ENCODE peak calls at places on chromosomes 16 and 17, in four cellular contexts. C is H1, Q is H9, K is IMR-90. L is an unnamed sample.

GRCh38 chr17:51508048-51508447 is 247.7 kb downstream of the UTP18 start:
- DNase-seq in C (no peak), Q (no peak), K (no peak), L (no peak)

GRCh38 chr17:21163101-21163500 is 36.3 kb downstream of the DHRS7B start:
- DNase-seq in C (no peak), Q (no peak), K (no peak), L (no peak)

GRCh38 chr16:73047536-73048291 is at the start of gene ZFHX3:
- DNase-seq in C (no peak), Q (peak), K (peak), L (peak)

GRCh38 chr16:67244387-67245188 is 2.7 kb downstream of the FHOD1 start:
- DNase-seq in C (no peak), Q (no peak), K (peak), L (peak)

GRCh38 chr17:53722407-53722806 is 100.3 kb upstream of the KIF2B start:
- DNase-seq in C (peak), Q (no peak), K (peak), L (peak)

GRCh38 chr17:78645421-78646295 is 68.5 kb upstream of the DNAH17 start:
- DNase-seq in C (no peak), Q (no peak), K (peak), L (no peak)

GRCh38 chr16:46894011-46894672 is 10.0 kb downstream of the GPT2 start:
- DNase-seq in C (no peak), Q (no peak), K (peak), L (no peak)

GRCh38 chr17:66423436-66423922 is 121.1 kb downstream of the PRKCA start:
- DNase-seq in C (no peak), Q (no peak), K (no peak), L (peak)

GRCh38 chr17:59753522-59754467 is 46.3 kb downstream of the VMP1 start:
- DNase-seq in C (no peak), Q (no peak), K (peak), L (peak)

GRCh38 chr16:4443271-4443670 is 17.6 kb downstream of the DNAJA3 start:
- DNase-seq in C (no peak), Q (no peak), K (no peak), L (no peak)

GRCh38 chr17:4966844-4967538 is 626 bp downstream of the SPAG7 start:
- DNase-seq in C (peak), Q (peak), K (peak), L (peak)

GRCh38 chr16:85751665-85752501 is 987 bp upstream of the C16orf74 start:
- DNase-seq in C (peak), Q (peak), K (peak), L (no peak)

GRCh38 chr16:65658339-65659275 is 536.7 kb upstream of the CDH11 start:
- DNase-seq in C (no peak), Q (no peak), K (peak), L (peak)

GRCh38 chr16:25625620-25626019 is 66.1 kb upstream of the HS3ST4 start:
- DNase-seq in C (no peak), Q (no peak), K (no peak), L (no peak)

GRCh38 chr17:65198653-65199382 is 61.6 kb downstream of the RGS9 start:
- DNase-seq in C (no peak), Q (no peak), K (peak), L (peak)

GRCh38 chr17:65022751-65023421 is 33.7 kb downstream of the GNA13 start:
- DNase-seq in C (no peak), Q (no peak), K (peak), L (no peak)

GRCh38 chr16:14291941-14292825 is 221.1 kb downstream of the MRTFB start:
- DNase-seq in C (no peak), Q (no peak), K (no peak), L (no peak)

GRCh38 chr17:18980682-18981384 is 23.7 kb downstream of the FAM83G start:
- DNase-seq in C (no peak), Q (no peak), K (peak), L (peak)

GRCh38 chr16:12971216-12971615 is 69.8 kb downstream of the SHISA9 start:
- DNase-seq in C (peak), Q (no peak), K (no peak), L (peak)

GRCh38 chr16:75320435-75320834 is 69.0 kb upstream of the BCAR1 start:
- DNase-seq in C (no peak), Q (no peak), K (no peak), L (peak)

GRCh38 chr16:46885960-46886763 is 2.0 kb downstream of the GPT2 start:
- DNase-seq in C (no peak), Q (no peak), K (peak), L (peak)

GRCh38 chr16:66426112-66427035 is 721 bp upstream of the BEAN1 start:
- DNase-seq in C (no peak), Q (no peak), K (no peak), L (no peak)

GRCh38 chr16:50970221-50970620 is 180.8 kb downstream of the SALL1 start:
- DNase-seq in C (no peak), Q (no peak), K (no peak), L (no peak)

GRCh38 chr17:48259710-48260291 is 152.2 kb downstream of the SNX11 start:
- DNase-seq in C (no peak), Q (no peak), K (peak), L (peak)

GRCh38 chr16:23148166-23148512 is 1.1 kb downstream of the USP31 start:
- DNase-seq in C (no peak), Q (no peak), K (no peak), L (no peak)

GRCh38 chr16:63922563-63922962 is 1199.3 kb downstream of the CDH11 start:
- DNase-seq in C (no peak), Q (no peak), K (no peak), L (no peak)

GRCh38 chr16:53132406-53132805 is 77.6 kb downstream of the CHD9 start:
- DNase-seq in C (no peak), Q (no peak), K (no peak), L (no peak)

GRCh38 chr17:36920032-36921000 is 17.0 kb upstream of the LHX1 start:
- DNase-seq in C (no peak), Q (peak), K (peak), L (peak)

GRCh38 chr17:80025140-80025539 is 10.5 kb downstream of the TBC1D16 start:
- DNase-seq in C (no peak), Q (peak), K (no peak), L (peak)

GRCh38 chr17:40564195-40564882 is 933 bp downstream of the CCR7 start:
- DNase-seq in C (no peak), Q (peak), K (no peak), L (no peak)

GRCh38 chr16:77946834-77947233 is 75.5 kb upstream of the CLEC3A start:
- DNase-seq in C (no peak), Q (no peak), K (peak), L (peak)

GRCh38 chr16:20868890-20869289 is 31.3 kb downstream of the DCUN1D3 start:
- DNase-seq in C (no peak), Q (no peak), K (peak), L (no peak)

DNA sequence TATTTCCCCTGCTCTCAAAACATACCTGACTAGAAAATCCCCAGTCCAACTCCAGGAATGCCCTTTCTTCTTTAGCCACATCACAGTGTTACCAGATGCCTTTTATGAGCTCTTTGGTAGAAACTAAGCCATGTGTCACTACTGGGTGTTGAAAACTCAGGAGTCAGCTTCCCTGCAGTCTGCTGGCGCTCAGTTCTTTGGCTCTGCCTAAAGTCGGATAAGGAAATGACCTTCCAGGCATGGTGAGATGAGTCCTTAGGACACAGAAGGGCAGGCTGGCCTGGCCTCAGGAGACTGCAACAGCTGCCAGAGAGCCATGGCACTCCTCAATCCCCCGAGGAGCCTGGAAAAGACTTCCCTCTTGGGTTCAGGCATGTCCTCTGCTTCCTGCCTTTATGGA is 89.1 kb downstream of the CDH13 start:
- DNase-seq in C (no peak), Q (no peak), K (no peak), L (peak)
- H3K56ac ChIP-seq in C (no peak), Q (no peak), K (no peak), L (no peak)

GRCh38 chr16:89178453-89179147 is 7.1 kb downstream of the CDH15 start:
- DNase-seq in C (no peak), Q (no peak), K (no peak), L (no peak)
- H2BK120ac ChIP-seq in C (no peak), Q (no peak), K (no peak), L (no peak)

GRCh38 chr17:45794840-45795239 is 10.7 kb downstream of the CRHR1 start:
- DNase-seq in C (no peak), Q (peak), K (no peak), L (peak)
- H3K56ac ChIP-seq in C (no peak), Q (no peak), K (no peak), L (no peak)

GRCh38 chr16:18801197-18801972 is at the start of gene ARL6IP1:
- DNase-seq in C (peak), Q (peak), K (peak), L (peak)

GRCh38 chr16:18804540-18804939 is 3.2 kb upstream of the ARL6IP1 start:
- DNase-seq in C (no peak), Q (peak), K (no peak), L (peak)

GRCh38 chr16:18803569-18804462 is 2.5 kb upstream of the ARL6IP1 start:
- DNase-seq in C (no peak), Q (no peak), K (peak), L (no peak)

GRCh38 chr16:18800674-18801196 is 614 bp downstream of the ARL6IP1 start:
- DNase-seq in C (no peak), Q (no peak), K (no peak), L (peak)

DNA sequence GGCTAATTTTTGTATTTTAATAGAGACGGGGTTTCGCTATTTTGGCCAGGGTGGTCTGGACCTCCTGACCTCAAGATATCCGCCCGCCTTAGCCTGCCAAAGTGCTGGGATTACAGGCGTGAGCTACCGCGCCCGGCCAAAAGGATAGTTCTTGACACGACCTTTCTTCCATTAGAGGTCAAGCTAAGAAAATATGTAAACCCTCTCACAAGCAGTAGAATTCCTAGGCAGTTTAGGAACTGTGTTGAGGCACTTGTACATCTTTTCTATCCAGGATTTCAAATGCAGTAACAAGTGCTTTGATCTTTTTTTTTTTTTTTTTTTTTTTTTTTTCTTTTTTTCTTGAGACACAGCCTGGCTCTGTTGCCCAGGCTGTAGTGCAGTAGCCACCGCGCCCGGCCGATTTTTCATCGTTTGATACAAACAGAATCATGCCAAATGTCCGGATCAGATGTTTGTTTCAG is 1.4 kb upstream of the ARL6IP1 start:
- DNase-seq in C (no peak), Q (no peak), K (no peak), L (no peak)
- H2BK120ac ChIP-seq in C (no peak), Q (no peak), K (no peak), L (no peak)

GRCh38 chr16:15799851-15800495 is 56.9 kb downstream of the MYH11 start:
- DNase-seq in C (no peak), Q (no peak), K (no peak), L (no peak)

GRCh38 chr16:15798671-15799070 is 58.2 kb downstream of the MYH11 start:
- DNase-seq in C (no peak), Q (no peak), K (no peak), L (no peak)

GRCh38 chr16:15792563-15792971 is 64.3 kb downstream of the MYH11 start:
- DNase-seq in C (no peak), Q (no peak), K (no peak), L (no peak)

GRCh38 chr16:15796885-15797284 is 59.9 kb downstream of the MYH11 start:
- DNase-seq in C (no peak), Q (no peak), K (no peak), L (no peak)

GRCh38 chr16:15795615-15796014 is 61.2 kb downstream of the MYH11 start:
- DNase-seq in C (no peak), Q (no peak), K (no peak), L (no peak)
- H3K56ac ChIP-seq in C (no peak), Q (no peak), K (no peak), L (no peak)

DNA sequence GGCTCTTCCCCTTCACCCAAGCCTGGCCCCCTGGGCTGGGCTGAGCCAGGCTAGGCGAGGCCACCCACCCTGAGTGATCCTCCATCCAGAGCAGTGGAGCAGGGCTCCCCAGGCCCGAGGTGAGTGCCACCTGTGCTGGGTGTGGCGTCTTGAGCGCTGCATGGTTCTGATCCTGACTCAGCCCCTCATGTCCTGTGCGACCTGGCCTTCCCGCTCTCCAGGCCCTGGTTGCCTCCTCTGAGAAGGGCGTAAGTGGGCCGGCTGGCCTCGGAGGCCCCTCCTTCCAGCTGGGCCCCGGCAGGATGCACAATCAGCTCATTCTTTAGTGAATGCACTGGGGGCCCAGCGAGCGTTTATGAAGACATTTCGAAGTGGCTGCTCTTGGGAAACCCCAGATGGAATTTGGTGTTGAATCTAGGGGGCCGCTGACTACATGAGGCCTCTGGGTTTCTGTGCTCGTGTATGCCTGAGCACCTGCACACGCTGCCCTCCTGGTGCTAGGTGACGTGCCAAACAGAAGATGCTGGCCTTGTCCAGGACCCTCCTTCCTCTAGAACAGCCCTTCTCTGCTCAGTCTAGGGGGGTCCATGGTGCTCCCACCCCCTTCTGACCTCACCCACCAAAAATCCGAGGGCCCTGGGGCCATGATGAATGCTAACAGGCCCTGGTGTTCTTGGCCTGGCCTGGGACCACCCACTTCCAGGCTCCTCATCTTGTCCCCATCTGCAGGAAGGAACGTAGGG is 3.7 kb upstream of the TMEM92 start:
- DNase-seq in C (no peak), Q (peak), K (peak), L (no peak)
- H2BK120ac ChIP-seq in C (peak), Q (no peak), K (peak), L (no peak)

GRCh38 chr17:82797061-82797460 is 42.8 kb downstream of the ZNF750 start:
- DNase-seq in C (no peak), Q (no peak), K (no peak), L (no peak)
- H3K56ac ChIP-seq in C (no peak), Q (no peak), K (no peak), L (no peak)

DNA sequence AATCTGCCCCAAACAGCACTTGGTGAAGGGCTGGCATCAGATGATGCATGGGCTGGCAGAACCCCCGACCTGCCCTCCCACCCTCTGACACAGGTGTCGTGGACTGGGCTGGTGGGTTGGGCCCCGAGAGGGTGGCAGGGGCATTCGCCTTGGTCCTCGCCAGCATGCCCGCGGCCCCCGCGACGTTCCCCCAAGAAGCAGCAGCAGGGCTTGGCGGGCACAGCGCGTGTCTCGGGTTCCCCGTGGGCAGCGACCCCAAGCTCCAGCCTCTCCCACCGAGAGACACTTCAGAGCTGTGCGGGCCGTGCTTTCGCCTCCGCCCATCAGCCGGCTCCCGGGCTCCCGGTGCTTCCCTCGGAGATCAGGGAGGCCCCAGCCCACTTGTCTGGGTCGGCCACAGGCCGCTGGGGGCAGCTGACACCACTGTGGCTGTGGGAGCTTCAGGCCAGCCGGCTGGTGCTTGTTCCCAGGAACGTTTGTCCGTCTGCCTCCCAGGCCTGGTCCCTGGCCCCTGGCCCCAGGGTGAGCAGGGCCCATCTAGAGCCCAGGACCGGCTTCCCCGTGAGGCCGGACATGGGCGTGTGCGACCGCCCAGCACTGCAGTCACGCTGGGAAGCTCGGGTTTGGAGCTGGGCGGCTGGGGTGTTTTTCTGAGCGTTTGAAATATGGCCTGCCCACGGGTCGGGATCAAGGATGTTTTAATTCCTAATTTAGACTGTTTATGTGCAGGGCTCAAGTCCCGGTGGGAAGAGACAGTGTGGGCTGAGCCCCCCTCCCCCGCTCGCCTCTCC is 16.6 kb downstream of the CACNA1H start:
- DNase-seq in C (no peak), Q (no peak), K (no peak), L (no peak)
- H2BK120ac ChIP-seq in C (no peak), Q (no peak), K (no peak), L (no peak)